ENCODE peak calls at places on chromosomes 2 and 18, in six cellular contexts. M, B, T, G, J and F are unnamed samples.

GRCh38 chr2:82013641-82014040 is 1709.1 kb upstream of the LRRTM1 start:
- DNase-seq in M (no peak), B (no peak), T (no peak), G (no peak), J (no peak), F (no peak)

GRCh38 chr2:46956981-46957531 is 41.5 kb upstream of the MCFD2 start:
- DNase-seq in M (no peak), B (no peak), T (no peak), G (no peak), J (no peak), F (no peak)

GRCh38 chr2:96124406-96125265 is 8.3 kb upstream of the ADRA2B start:
- DNase-seq in M (no peak), B (no peak), T (no peak), G (no peak), J (no peak), F (no peak)

GRCh38 chr2:234995332-234996007 is 43.7 kb downstream of the SH3BP4 start:
- DNase-seq in M (no peak), B (no peak), T (no peak), G (no peak), J (peak; percentile 31), F (no peak)

GRCh38 chr2:176092270-176093144 is at the start of gene HOXD13:
- DNase-seq in M (no peak), B (no peak), T (peak; percentile 67), G (no peak), J (no peak), F (no peak)

GRCh38 chr2:33459745-33460144 is 16.7 kb upstream of the RASGRP3 start:
- DNase-seq in M (no peak), B (no peak), T (no peak), G (no peak), J (no peak), F (no peak)

GRCh38 chr2:84808279-84808678 is 72.6 kb downstream of the TRABD2A start:
- DNase-seq in M (no peak), B (no peak), T (no peak), G (peak; percentile 58), J (no peak), F (no peak)

GRCh38 chr18:59593291-59593717 is 103.9 kb downstream of the CCBE1 start:
- DNase-seq in M (peak; percentile 65), B (no peak), T (peak; percentile 82), G (no peak), J (peak; percentile 52), F (peak; percentile 95)

GRCh38 chr2:85780316-85781092 is 26.7 kb downstream of the ATOH8 start:
- DNase-seq in M (no peak), B (no peak), T (no peak), G (no peak), J (no peak), F (peak; percentile 13)

GRCh38 chr2:215436705-215437570 is 1.1 kb upstream of the FN1 start:
- DNase-seq in M (peak; percentile 63), B (no peak), T (peak; percentile 48), G (no peak), J (no peak), F (peak; percentile 63)

GRCh38 chr18:46071615-46071893 is 506 bp downstream of the PSTPIP2 start:
- DNase-seq in M (no peak), B (no peak), T (peak; percentile 31), G (no peak), J (no peak), F (no peak)

GRCh38 chr18:22816266-22817176 is 116.6 kb upstream of the RBBP8 start:
- DNase-seq in M (no peak), B (no peak), T (no peak), G (no peak), J (no peak), F (no peak)

GRCh38 chr2:16191431-16192200 is 251.3 kb downstream of the MYCN start:
- DNase-seq in M (no peak), B (no peak), T (no peak), G (no peak), J (no peak), F (no peak)

GRCh38 chr2:174667461-174667860 is 69.9 kb upstream of the WIPF1 start:
- DNase-seq in M (no peak), B (no peak), T (no peak), G (peak; percentile 31), J (no peak), F (no peak)

GRCh38 chr2:127121776-127122176 is 14.8 kb upstream of the BIN1 start:
- DNase-seq in M (no peak), B (no peak), T (peak; percentile 88), G (peak; percentile 11), J (no peak), F (peak; percentile 85)

GRCh38 chr2:168355779-168356178 is 100.3 kb upstream of the CERS6 start:
- DNase-seq in M (no peak), B (no peak), T (no peak), G (no peak), J (no peak), F (no peak)

GRCh38 chr2:238831177-238831576 is 16.7 kb upstream of the TWIST2 start:
- DNase-seq in M (no peak), B (no peak), T (no peak), G (no peak), J (no peak), F (no peak)

GRCh38 chr2:136008205-136008865 is 22.9 kb upstream of the DARS1 start:
- DNase-seq in M (no peak), B (no peak), T (no peak), G (peak; percentile 87), J (no peak), F (no peak)

GRCh38 chr2:178478442-178479274 is at the start of gene FKBP7:
- DNase-seq in M (peak; percentile 84), B (peak; percentile 35), T (peak; percentile 91), G (peak; percentile 91), J (peak; percentile 78), F (peak; percentile 79)

GRCh38 chr2:62654423-62654791 is 51.1 kb upstream of the EHBP1 start:
- DNase-seq in M (peak; percentile 60), B (peak; percentile 78), T (peak; percentile 34), G (no peak), J (peak; percentile 73), F (no peak)

GRCh38 chr18:59142274-59142673 is 2.6 kb downstream of the SEC11C start:
- DNase-seq in M (no peak), B (no peak), T (no peak), G (no peak), J (no peak), F (no peak)

GRCh38 chr2:172664766-172665165 is 70.9 kb upstream of the RAPGEF4 start:
- DNase-seq in M (no peak), B (no peak), T (no peak), G (no peak), J (no peak), F (peak; percentile 42)

GRCh38 chr2:26001743-26002341 is 19.5 kb upstream of the KIF3C start:
- DNase-seq in M (peak; percentile 43), B (no peak), T (peak; percentile 69), G (peak; percentile 81), J (peak; percentile 54), F (peak; percentile 91)

GRCh38 chr2:24874025-24874424 is 46.0 kb downstream of the ADCY3 start:
- DNase-seq in M (no peak), B (no peak), T (no peak), G (peak; percentile 74), J (no peak), F (peak; percentile 57)

GRCh38 chr2:3387011-3387410 is 7.5 kb downstream of the TRAPPC12 start:
- DNase-seq in M (no peak), B (no peak), T (peak; percentile 7), G (no peak), J (no peak), F (no peak)

GRCh38 chr18:79526468-79527460 is 131.0 kb downstream of the NFATC1 start:
- DNase-seq in M (no peak), B (no peak), T (no peak), G (peak; percentile 54), J (no peak), F (peak; percentile 36)

GRCh38 chr2:74488643-74489481 is 6.0 kb downstream of the TTC31 start:
- DNase-seq in M (no peak), B (no peak), T (no peak), G (no peak), J (no peak), F (no peak)

GRCh38 chr2:196410008-196410407 is 229.5 kb upstream of the CCDC150 start:
- DNase-seq in M (no peak), B (no peak), T (no peak), G (no peak), J (no peak), F (peak; percentile 41)

GRCh38 chr2:122061206-122061605 is 305.8 kb downstream of the TSN start:
- DNase-seq in M (no peak), B (no peak), T (no peak), G (no peak), J (no peak), F (no peak)

GRCh38 chr2:64104944-64105343 is 39.3 kb downstream of the PELI1 start:
- DNase-seq in M (no peak), B (no peak), T (no peak), G (no peak), J (peak; percentile 50), F (no peak)

GRCh38 chr2:199315299-199316179 is 142.2 kb downstream of the SATB2 start:
- DNase-seq in M (peak; percentile 79), B (no peak), T (peak; percentile 73), G (no peak), J (peak; percentile 83), F (peak; percentile 54)

GRCh38 chr18:78573773-78574172 is 405.8 kb upstream of the SALL3 start:
- DNase-seq in M (no peak), B (no peak), T (no peak), G (no peak), J (no peak), F (no peak)

GRCh38 chr18:28736951-28737350 is 560.0 kb upstream of the CDH2 start:
- DNase-seq in M (no peak), B (no peak), T (peak; percentile 26), G (no peak), J (peak; percentile 28), F (no peak)

GRCh38 chr2:202031261-202031986 is 2.2 kb upstream of the FZD7 start:
- DNase-seq in M (no peak), B (no peak), T (peak; percentile 25), G (no peak), J (no peak), F (peak; percentile 40)
- H3K4me3 ChIP-seq in M (no peak overlapping the region), B (no peak overlapping the region), T (no peak overlapping the region), G (no peak overlapping the region), J (peak overlapping the region; percentile 35), F (no peak overlapping the region)

GRCh38 chr2:217647925-217648324 is 354.9 kb downstream of the TNS1 start:
- DNase-seq in M (no peak), B (no peak), T (no peak), G (no peak), J (no peak), F (no peak)
- TF ChIP-seq CTCF in M (no peak), B (no peak), T (no peak), G (no peak), J (no peak), F (no peak)

GRCh38 chr2:167187910-167188595 is 299.8 kb downstream of the XIRP2 start:
- DNase-seq in M (no peak), B (no peak), T (no peak), G (no peak), J (no peak), F (peak; percentile 67)
- H3K4me3 ChIP-seq in M (no peak overlapping the region), B (no peak overlapping the region), T (no peak overlapping the region), G (no peak overlapping the region), J (no peak overlapping the region), F (no peak overlapping the region)

DNA sequence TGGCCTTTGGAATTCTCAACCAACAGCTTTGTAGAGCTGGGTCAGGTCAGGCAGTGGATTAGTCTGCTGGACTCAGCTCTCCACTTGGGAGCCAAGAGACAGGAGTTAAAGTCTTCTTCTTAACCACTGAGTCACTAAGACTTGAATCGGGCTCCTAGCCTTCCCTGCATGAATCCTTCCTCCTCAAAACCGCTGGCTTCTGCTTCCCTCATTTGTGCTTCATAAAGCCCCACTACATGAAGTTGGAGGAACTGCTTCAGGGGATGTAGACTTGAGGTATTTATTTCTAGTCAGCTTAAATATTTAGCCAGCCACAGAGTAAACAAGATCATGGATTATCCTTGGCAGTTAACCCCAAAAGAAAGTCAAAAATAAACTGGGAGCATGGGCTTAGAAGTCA is 536.3 kb upstream of the TNP1 start:
- DNase-seq in M (peak; percentile 15), B (no peak), T (no peak), G (no peak), J (peak; percentile 57), F (no peak)
- TF ChIP-seq CTCF in M (no peak), B (no peak), T (no peak), G (no peak), J (no peak), F (no peak)